ENCODE peak calls at places on chromosomes 12 and 14, in five cellular contexts. K is fibroblast of pulmonary artery, P is astrocyte of the spinal cord, N is A549, V is OCI-LY7. O is an unnamed sample.

GRCh38 chr12:52494518-52494917 is 1.5 kb upstream of the KRT6A start:
- DNase-seq in K (peak; percentile 88), P (no peak), N (no peak), V (no peak), O (no peak)

GRCh38 chr14:61889914-61890351 is 127.7 kb downstream of the SNAPC1 start:
- DNase-seq in K (no peak), P (no peak), N (no peak), V (peak; percentile 73), O (no peak)

GRCh38 chr12:49636979-49637378 is 13.6 kb downstream of the PRPF40B start:
- DNase-seq in K (peak; percentile 81), P (peak; percentile 69), N (peak; percentile 81), V (peak; percentile 84), O (peak; percentile 86)

GRCh38 chr12:49587174-49587908 is 18.1 kb downstream of the FAM186B start:
- DNase-seq in K (no peak), P (no peak), N (peak; percentile 32), V (no peak), O (no peak)

GRCh38 chr14:101004954-101005353 is 101.4 kb upstream of the RTL1 start:
- DNase-seq in K (peak; percentile 40), P (peak; percentile 71), N (no peak), V (no peak), O (no peak)

GRCh38 chr14:34003052-34003668 is 52.3 kb upstream of the EGLN3 start:
- DNase-seq in K (no peak), P (no peak), N (no peak), V (no peak), O (no peak)

GRCh38 chr12:22321620-22322019 is 12.9 kb downstream of the ST8SIA1 start:
- DNase-seq in K (peak; percentile 29), P (peak; percentile 31), N (no peak), V (no peak), O (no peak)

GRCh38 chr14:50823051-50823762 is 7.8 kb downstream of the NIN start:
- DNase-seq in K (no peak), P (no peak), N (no peak), V (peak; percentile 71), O (no peak)

GRCh38 chr12:76588881-76589565 is 29.5 kb upstream of the OSBPL8 start:
- DNase-seq in K (peak; percentile 88), P (peak; percentile 19), N (no peak), V (no peak), O (no peak)

GRCh38 chr12:50248883-50249282 is 34.4 kb downstream of the LIMA1 start:
- DNase-seq in K (no peak), P (no peak), N (no peak), V (no peak), O (no peak)

GRCh38 chr12:779745-780734 is 27.7 kb downstream of the WNK1 start:
- DNase-seq in K (peak; percentile 59), P (peak; percentile 53), N (peak; percentile 35), V (no peak), O (no peak)

GRCh38 chr12:99627459-99627858 is 20.1 kb upstream of the GARIN6 start:
- DNase-seq in K (no peak), P (no peak), N (no peak), V (no peak), O (no peak)

GRCh38 chr12:211142-211465 is 2.9 kb downstream of the SLC6A12 start:
- DNase-seq in K (no peak), P (no peak), N (no peak), V (no peak), O (no peak)

GRCh38 chr12:2501464-2502181 is 293.1 kb upstream of the FKBP4 start:
- DNase-seq in K (no peak), P (peak; percentile 4), N (no peak), V (no peak), O (no peak)

GRCh38 chr14:102499401-102500189 is 10.0 kb downstream of the ANKRD9 start:
- DNase-seq in K (no peak), P (no peak), N (no peak), V (no peak), O (no peak)

GRCh38 chr12:25518512-25518911 is 34.6 kb downstream of the LMNTD1 start:
- DNase-seq in K (no peak), P (peak; percentile 43), N (no peak), V (no peak), O (no peak)

GRCh38 chr14:52844262-52845060 is 53.1 kb upstream of the GNPNAT1 start:
- DNase-seq in K (no peak), P (no peak), N (no peak), V (no peak), O (no peak)

GRCh38 chr12:48197549-48197966 is 5.5 kb downstream of the OR10AD1 start:
- DNase-seq in K (peak; percentile 60), P (peak; percentile 39), N (peak; percentile 51), V (peak; percentile 43), O (no peak)

GRCh38 chr14:37056473-37056872 is 115.9 kb downstream of the SLC25A21 start:
- DNase-seq in K (peak; percentile 19), P (peak; percentile 94), N (peak; percentile 18), V (no peak), O (no peak)

GRCh38 chr12:77687346-77687745 is 143.3 kb upstream of the NAV3 start:
- DNase-seq in K (no peak), P (no peak), N (no peak), V (no peak), O (no peak)

GRCh38 chr12:133026996-133027395 is 10.3 kb upstream of the ZNF84 start:
- DNase-seq in K (no peak), P (no peak), N (no peak), V (no peak), O (no peak)

GRCh38 chr12:44833561-44833960 is 42.6 kb downstream of the NELL2 start:
- DNase-seq in K (no peak), P (no peak), N (no peak), V (no peak), O (no peak)

GRCh38 chr14:55752580-55753365 is 172.8 kb downstream of the KTN1 start:
- DNase-seq in K (peak; percentile 81), P (peak; percentile 61), N (peak; percentile 19), V (no peak), O (no peak)

GRCh38 chr14:63524537-63525155 is 18.5 kb downstream of the PPP2R5E start:
- DNase-seq in K (no peak), P (no peak), N (no peak), V (peak; percentile 84), O (no peak)

GRCh38 chr12:55515696-55516095 is 23.5 kb downstream of the OR6C68 start:
- DNase-seq in K (no peak), P (no peak), N (no peak), V (peak; percentile 9), O (no peak)

GRCh38 chr14:41022932-41023331 is 583.7 kb upstream of the LRFN5 start:
- DNase-seq in K (peak; percentile 6), P (peak; percentile 2), N (no peak), V (no peak), O (no peak)

GRCh38 chr14:58666737-58667136 is 29.0 kb downstream of the DACT1 start:
- DNase-seq in K (no peak), P (no peak), N (no peak), V (no peak), O (no peak)

GRCh38 chr14:99280852-99281251 is 8.9 kb upstream of the BCL11B start:
- DNase-seq in K (no peak), P (no peak), N (no peak), V (no peak), O (peak; percentile 32)

GRCh38 chr12:53054112-53054878 is 4.4 kb downstream of the TNS2 start:
- DNase-seq in K (peak; percentile 87), P (peak; percentile 89), N (peak; percentile 86), V (peak; percentile 93), O (peak; percentile 91)

GRCh38 chr12:9509464-9510166 is 98.1 kb downstream of the KLRB1 start:
- DNase-seq in K (peak; percentile 56), P (peak; percentile 82), N (no peak), V (peak; percentile 0), O (no peak)

GRCh38 chr12:19382111-19382526 is 57.2 kb upstream of the AEBP2 start:
- DNase-seq in K (peak; percentile 88), P (peak; percentile 89), N (peak; percentile 87), V (no peak), O (no peak)

GRCh38 chr12:109589240-109589590 is 15.6 kb downstream of the MVK start:
- DNase-seq in K (no peak), P (no peak), N (no peak), V (no peak), O (no peak)

GRCh38 chr12:123401753-123402683 is 18.1 kb downstream of the KMT5A start:
- DNase-seq in K (no peak), P (no peak), N (no peak), V (no peak), O (no peak)

GRCh38 chr14:73180385-73180805 is 44.1 kb downstream of the PSEN1 start:
- DNase-seq in K (peak; percentile 91), P (peak; percentile 47), N (no peak), V (no peak), O (no peak)

GRCh38 chr12:45122776-45123380 is 72.0 kb upstream of the DBX2 start:
- DNase-seq in K (peak; percentile 46), P (peak; percentile 35), N (no peak), V (no peak), O (no peak)

GRCh38 chr12:56154246-56154771 is 1.9 kb downstream of the MYL6B start:
- DNase-seq in K (no peak), P (no peak), N (no peak), V (peak; percentile 39), O (no peak)

GRCh38 chr14:24351517-24351916 is 11.7 kb upstream of the RIPK3 start:
- DNase-seq in K (peak; percentile 41), P (no peak), N (no peak), V (no peak), O (no peak)

GRCh38 chr12:111687255-111687654 is 1.4 kb downstream of the ACAD10 start:
- DNase-seq in K (no peak), P (no peak), N (peak; percentile 27), V (peak; percentile 77), O (no peak)
- TF ChIP-seq CTCF in K (no peak), P (peak; percentile 6), N (peak; percentile 32), V (peak; percentile 91), O (no peak)

GRCh38 chr12:71138011-71138410 is 19.8 kb downstream of the TSPAN8 start:
- DNase-seq in K (no peak), P (no peak), N (no peak), V (no peak), O (no peak)
- TF ChIP-seq CTCF in K (no peak), P (no peak), N (no peak), V (peak; percentile 49), O (no peak)

DNA sequence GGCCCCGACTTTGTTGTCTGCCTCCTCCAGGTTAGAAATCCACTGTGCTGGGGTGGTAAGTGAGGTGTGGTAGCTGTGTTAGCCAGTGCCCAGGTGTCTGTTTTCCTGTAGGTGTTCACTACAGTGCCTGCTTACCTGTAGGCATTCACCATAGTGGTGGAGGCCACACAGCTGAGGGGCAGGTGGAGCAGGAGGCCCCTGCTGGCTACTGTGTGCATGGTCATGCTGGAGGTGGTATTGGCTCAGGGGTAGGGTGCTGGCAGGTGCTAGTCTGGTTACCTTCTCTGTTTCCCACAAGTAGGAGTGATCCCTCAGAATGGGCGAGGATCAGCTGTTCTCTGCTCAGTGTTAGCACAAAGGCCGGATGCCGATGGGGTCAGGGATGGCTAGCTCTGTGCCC is 217.3 kb downstream of the SYT10 start:
- DNase-seq in K (no peak), P (no peak), N (no peak), V (no peak), O (no peak)
- TF ChIP-seq CTCF in K (no peak), P (no peak), N (no peak), V (no peak), O (no peak)

GRCh38 chr14:74257078-74257987 is 18.1 kb downstream of the VSX2 start:
- DNase-seq in K (peak; percentile 30), P (no peak), N (peak; percentile 47), V (peak; percentile 71), O (no peak)
- TF ChIP-seq CTCF in K (peak; percentile 45), P (peak; percentile 72), N (peak; percentile 98), V (peak; percentile 83), O (peak; percentile 95)

O was measured in osteocyte.